ENCODE peak calls at places on chromosomes 5 and 9, in seven cellular contexts. A is esophagus muscularis mucosa, K is uterus, P is IMR-90, Y is HCT116, D is adrenal gland, R is heart left ventricle. O is an unnamed sample.

GRCh38 chr9:134888603-134889195 is 8.1 kb downstream of the FCN2 start:
- DNase-seq in D (no peak), K (no peak), R (no peak), Y (no peak), A (peak; percentile 75), P (no peak), O (no peak)

GRCh38 chr9:109918359-109919163 is 138.6 kb downstream of the PALM2AKAP2 start:
- DNase-seq in A (no peak), K (no peak), P (no peak), R (no peak), Y (no peak), D (no peak), O (peak; percentile 79)

GRCh38 chr5:73336366-73336765 is 112.2 kb downstream of the FOXD1 start:
- DNase-seq in P (peak; percentile 58), K (no peak), D (no peak), A (no peak), R (no peak), Y (no peak), O (no peak)

GRCh38 chr5:131846536-131846935 is 49.7 kb upstream of the FNIP1 start:
- DNase-seq in Y (no peak), R (no peak), K (no peak), A (no peak), P (no peak), D (no peak), O (no peak)

GRCh38 chr5:32332361-32332760 is 19.6 kb upstream of the MTMR12 start:
- DNase-seq in Y (no peak), D (no peak), P (no peak), K (no peak), R (no peak), A (no peak), O (no peak)

GRCh38 chr5:1507961-1508678 is 15.6 kb downstream of the LPCAT1 start:
- DNase-seq in D (peak; percentile 11), R (peak; percentile 5), A (no peak), K (no peak), P (no peak), Y (no peak), O (no peak)

GRCh38 chr9:93210974-93211653 is 27.2 kb downstream of the WNK2 start:
- DNase-seq in Y (no peak), A (no peak), R (no peak), D (no peak), K (no peak), P (no peak), O (no peak)

GRCh38 chr9:131404581-131404980 is 10.7 kb downstream of the PRRC2B start:
- DNase-seq in R (no peak), A (no peak), P (peak; percentile 46), K (no peak), D (no peak), Y (no peak), O (no peak)

GRCh38 chr9:87500491-87500890 is 2.8 kb downstream of the DAPK1 start:
- DNase-seq in K (no peak), Y (no peak), D (no peak), R (no peak), P (no peak), A (no peak), O (no peak)

GRCh38 chr5:16922430-16922829 is 13.7 kb downstream of the MYO10 start:
- DNase-seq in P (no peak), R (no peak), D (no peak), K (no peak), A (no peak), Y (no peak), O (no peak)

GRCh38 chr5:105952875-105953274 is 1717.9 kb downstream of the EFNA5 start:
- DNase-seq in A (no peak), K (no peak), Y (no peak), R (no peak), P (peak; percentile 47), D (no peak), O (no peak)

GRCh38 chr5:141484499-141485304 is at the start of gene PCDHGC4:
- DNase-seq in K (no peak), D (no peak), R (no peak), P (no peak), A (no peak), Y (no peak), O (no peak)

GRCh38 chr5:154240595-154240994 is 50.1 kb downstream of the GALNT10 start:
- DNase-seq in A (peak; percentile 24), Y (no peak), P (no peak), R (no peak), K (no peak), D (no peak), O (no peak)

GRCh38 chr5:142871880-142872200 is 101.7 kb downstream of the ARHGAP26 start:
- DNase-seq in Y (no peak), K (peak; percentile 56), D (no peak), A (no peak), R (peak; percentile 45), P (peak; percentile 29), O (no peak)

GRCh38 chr9:17477816-17478215 is 101.0 kb upstream of the SH3GL2 start:
- DNase-seq in P (no peak), A (no peak), K (no peak), D (no peak), Y (no peak), R (no peak), O (no peak)

GRCh38 chr5:59744531-59744992 is 149.0 kb downstream of the PDE4D start:
- DNase-seq in K (no peak), R (no peak), D (no peak), P (peak; percentile 25), Y (no peak), A (no peak), O (no peak)

GRCh38 chr5:32076699-32077695 is 97.1 kb downstream of the GOLPH3 start:
- DNase-seq in A (no peak), Y (peak; percentile 34), D (no peak), R (peak; percentile 67), K (peak; percentile 50), P (peak; percentile 59), O (no peak)

GRCh38 chr5:157020002-157020401 is 38.9 kb downstream of the HAVCR1 start:
- DNase-seq in R (no peak), K (no peak), Y (no peak), A (no peak), D (no peak), P (no peak), O (no peak)

GRCh38 chr9:36214571-36214970 is 23.9 kb downstream of the CLTA start:
- DNase-seq in K (no peak), Y (no peak), R (no peak), A (no peak), P (peak; percentile 71), D (no peak), O (no peak)
- H3K27ac ChIP-seq in K (peak overlapping the region; percentile 45), Y (no peak overlapping the region), R (peak overlapping the region; percentile 30), A (peak overlapping the region; percentile 18), P (no peak overlapping the region), D (no peak overlapping the region), O (peak overlapping the region; percentile 11)

GRCh38 chr9:38039090-38039906 is 29.7 kb downstream of the SHB start:
- DNase-seq in D (no peak), K (no peak), A (no peak), Y (peak; percentile 42), P (peak; percentile 48), R (no peak), O (no peak)
- TF ChIP-seq POLR2A in D (no peak), K (no peak), A (no peak), Y (no peak), P (no peak), R (no peak), O (no peak)

DNA sequence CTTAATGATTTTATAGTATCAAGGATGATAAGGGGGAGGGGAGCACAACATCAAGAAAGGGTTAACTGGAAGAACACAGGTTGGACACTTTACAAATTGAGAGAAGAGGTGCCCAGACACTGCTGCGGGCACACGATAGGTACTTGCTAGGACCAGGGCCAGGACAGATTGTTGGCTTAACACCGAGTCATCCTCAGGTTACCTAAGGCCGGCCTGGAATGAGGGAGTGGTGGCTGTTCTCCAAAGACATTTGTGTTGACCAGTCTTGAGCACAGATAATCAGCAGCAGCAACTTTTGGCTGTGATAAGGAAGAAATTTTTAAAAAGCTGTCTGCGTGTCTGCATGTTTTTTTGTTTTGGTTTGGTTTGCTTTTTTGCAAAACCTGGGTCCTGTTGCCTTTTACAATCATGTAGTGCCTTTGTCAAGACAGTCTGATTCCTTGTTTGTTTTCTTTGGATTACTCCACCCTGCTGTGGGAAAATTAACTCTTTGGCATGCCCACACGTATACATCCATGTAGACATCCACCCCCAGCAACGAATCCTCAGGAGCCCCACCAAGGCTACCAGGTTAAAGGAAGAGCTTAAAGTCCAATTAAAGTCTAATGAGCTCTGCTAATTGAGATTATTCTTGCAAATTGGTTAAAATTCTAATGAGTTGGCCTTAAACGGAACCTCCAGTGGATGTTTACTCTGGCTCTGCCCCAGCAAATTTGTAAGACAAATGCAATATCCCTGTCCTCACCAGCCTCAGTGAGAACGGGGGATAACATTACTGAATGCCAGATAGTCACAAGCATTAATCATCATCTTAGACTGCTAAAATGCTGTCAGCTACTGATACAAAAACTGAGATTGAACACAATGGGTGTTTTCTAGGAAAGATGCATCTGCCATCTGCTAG is 382.3 kb downstream of the ACTL7B start:
- DNase-seq in Y (no peak), A (no peak), R (no peak), K (peak; percentile 30), D (no peak), P (peak; percentile 61), O (peak; percentile 85)
- H3K27ac ChIP-seq in Y (no peak overlapping the region), A (no peak overlapping the region), R (no peak overlapping the region), K (peak overlapping the region; percentile 55), D (no peak overlapping the region), P (peak overlapping the region; percentile 12), O (peak overlapping the region; percentile 84)

DNA sequence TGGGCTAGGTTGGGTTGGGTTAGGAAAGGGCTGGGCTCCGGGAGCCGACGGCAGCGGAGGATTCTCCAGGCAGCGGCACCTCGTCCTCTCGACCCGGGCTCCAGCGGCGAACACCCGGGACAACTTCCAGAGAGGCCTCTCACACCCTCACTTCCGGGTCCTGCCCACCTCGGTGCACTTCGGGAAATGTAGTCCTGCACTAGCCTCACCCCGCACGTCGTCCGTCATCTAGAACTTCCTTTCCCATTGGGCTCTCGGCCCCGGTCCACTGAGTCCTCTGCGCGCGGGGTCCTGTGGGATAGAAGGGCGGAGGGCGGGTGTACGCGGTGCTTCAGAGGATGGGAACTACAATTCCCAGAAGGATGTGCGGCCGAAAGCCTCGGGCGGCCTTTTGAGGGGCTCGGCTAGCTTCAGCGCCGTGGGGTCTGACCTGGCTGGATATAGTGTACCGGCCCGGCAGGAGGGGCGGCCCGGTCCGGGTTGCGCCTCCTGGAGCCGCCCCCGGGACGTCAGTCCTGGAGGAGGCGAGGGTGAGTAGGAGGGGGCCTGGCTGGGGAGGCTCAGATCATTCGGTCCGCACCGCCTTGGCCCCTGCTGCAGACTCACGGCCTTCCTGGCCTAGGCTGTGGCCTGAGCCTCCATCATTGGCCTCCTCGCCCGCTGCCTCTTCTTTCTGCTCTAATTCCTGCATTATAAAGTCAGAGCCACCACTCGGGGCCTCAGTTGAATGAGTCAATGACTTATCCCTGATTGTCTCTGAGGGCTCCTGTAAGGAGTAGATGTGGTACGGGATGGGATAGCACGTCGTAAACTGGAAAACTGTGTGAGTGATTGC is at the start of the genes ERP44 and INVS:
- DNase-seq in D (peak; percentile 100), Y (peak; percentile 97), A (peak; percentile 99), R (peak; percentile 99), K (peak; percentile 98), P (peak; percentile 99), O (peak; percentile 100)
- TF ChIP-seq POLR2A in D (peak; percentile 72), Y (peak; percentile 31), A (peak; percentile 75), R (peak; percentile 86), K (peak; percentile 73), P (peak; percentile 89), O (peak; percentile 94)

O was measured in gastrocnemius medialis.